ENCODE peak calls at places on chromosome 12, in ten cellular contexts. F is NCI-H1417 treated with DMSO at 0.1 percent for 48 hours; C is stimulated activated CD8-positive, alpha-beta memory T cell treated with anti-CD3 and anti-CD28 coated beads, Interleukin-7, amount 100 ng/mL, for 24 hours; V is gastrocnemius medialis; E is activated CD4-positive, alpha-beta T cell treated with anti-CD3 and anti-CD28 coated beads for 1 hour; P is pulmonary artery endothelial cell; G is stimulated activated CD4-positive, alpha-beta T cell treated with anti-CD3 and anti-CD28 coated beads, TNF-alpha, amount 100 ng/mL, for 48 hours; Q is cardiac fibroblast; Y is AG04450; S is MCF 10A. J is an unnamed sample.

GRCh38 chr12:128025856-128026255 is 241.1 kb upstream of the TMEM132C start:
- DNase-seq in F (no peak), C (no peak), V (no peak), E (no peak), P (no peak), G (no peak), Q (no peak), Y (no peak), S (no peak), J (no peak)

GRCh38 chr12:67854351-67854750 is 134.9 kb upstream of the IFNG-AS1 start:
- DNase-seq in F (no peak), C (no peak), V (no peak), E (no peak), P (no peak), G (no peak), Q (no peak), Y (no peak), S (no peak), J (no peak)

GRCh38 chr12:132622437-132623071 is 4.0 kb downstream of the P2RX2 start:
- DNase-seq in F (no peak), C (no peak), V (no peak), E (no peak), P (no peak), G (no peak), Q (peak; percentile 77), Y (peak; percentile 82), S (no peak), J (peak; percentile 79)

GRCh38 chr12:29163146-29163545 is 14.1 kb downstream of the FAR2 start:
- DNase-seq in F (no peak), C (no peak), V (no peak), E (no peak), P (no peak), G (no peak), Q (no peak), Y (no peak), S (no peak), J (no peak)

GRCh38 chr12:2075558-2076195 is 22.9 kb downstream of the CACNA1C start:
- DNase-seq in F (no peak), C (no peak), V (no peak), E (no peak), P (no peak), G (no peak), Q (no peak), Y (no peak), S (no peak), J (no peak)

GRCh38 chr12:46084666-46085631 is 94.6 kb upstream of the SCAF11 start:
- DNase-seq in F (no peak), C (no peak), V (no peak), E (no peak), P (no peak), G (no peak), Q (no peak), Y (no peak), S (no peak), J (no peak)

GRCh38 chr12:46174061-46174662 is 94.7 kb downstream of the SLC38A1 start:
- DNase-seq in F (no peak), C (no peak), V (no peak), E (no peak), P (no peak), G (no peak), Q (no peak), Y (no peak), S (no peak), J (no peak)

GRCh38 chr12:28024231-28024995 is 51.9 kb upstream of the PTHLH start:
- DNase-seq in F (no peak), C (no peak), V (no peak), E (no peak), P (peak; percentile 13), G (no peak), Q (peak; percentile 89), Y (peak; percentile 36), S (no peak), J (no peak)

GRCh38 chr12:56776654-56777053 is 13.5 kb downstream of the HSD17B6 start:
- DNase-seq in F (no peak), C (no peak), V (no peak), E (no peak), P (no peak), G (no peak), Q (no peak), Y (no peak), S (no peak), J (no peak)

GRCh38 chr12:48979602-48980388 is 1.7 kb downstream of the WNT1 start:
- DNase-seq in F (no peak), C (no peak), V (no peak), E (no peak), P (no peak), G (no peak), Q (no peak), Y (no peak), S (no peak), J (no peak)

GRCh38 chr12:57096099-57096572 is 7.2 kb downstream of the NAB2 start:
- DNase-seq in F (no peak), C (no peak), V (no peak), E (no peak), P (no peak), G (no peak), Q (no peak), Y (no peak), S (peak; percentile 95), J (peak; percentile 45)

GRCh38 chr12:42824327-42824726 is 234.8 kb upstream of the PRICKLE1 start:
- DNase-seq in F (no peak), C (no peak), V (no peak), E (no peak), P (no peak), G (no peak), Q (no peak), Y (no peak), S (no peak), J (no peak)

GRCh38 chr12:68812553-68813241 is 4.7 kb downstream of the MDM2 start:
- DNase-seq in F (no peak), C (no peak), V (no peak), E (no peak), P (no peak), G (no peak), Q (no peak), Y (no peak), S (no peak), J (no peak)

GRCh38 chr12:106954462-106955376 is 988 bp upstream of the TMEM263 start:
- DNase-seq in F (no peak), C (peak; percentile 6), V (peak; percentile 6), E (no peak), P (no peak), G (no peak), Q (no peak), Y (no peak), S (no peak), J (peak; percentile 53)

GRCh38 chr12:12925383-12925782 is 26.6 kb downstream of the GPRC5D start:
- DNase-seq in F (no peak), C (no peak), V (no peak), E (no peak), P (no peak), G (no peak), Q (no peak), Y (no peak), S (no peak), J (no peak)

GRCh38 chr12:95646781-95647184 is 95.5 kb upstream of the USP44 start:
- DNase-seq in F (no peak), C (no peak), V (no peak), E (no peak), P (no peak), G (no peak), Q (peak; percentile 78), Y (peak; percentile 66), S (no peak), J (peak; percentile 6)

GRCh38 chr12:129325566-129325965 is 472.3 kb downstream of the GLT1D1 start:
- DNase-seq in F (no peak), C (no peak), V (no peak), E (no peak), P (no peak), G (no peak), Q (no peak), Y (no peak), S (no peak), J (no peak)

GRCh38 chr12:49763006-49763591 is 21.7 kb downstream of the TMBIM6 start:
- DNase-seq in F (no peak), C (peak; percentile 63), V (peak; percentile 29), E (peak; percentile 61), P (peak; percentile 52), G (peak; percentile 68), Q (peak; percentile 70), Y (no peak), S (peak; percentile 57), J (peak; percentile 29)

GRCh38 chr12:21296751-21297406 is 37.8 kb downstream of the SLCO1A2 start:
- DNase-seq in F (no peak), C (no peak), V (no peak), E (no peak), P (no peak), G (no peak), Q (peak; percentile 44), Y (no peak), S (peak; percentile 26), J (no peak)

GRCh38 chr12:42617622-42618021 is 28.1 kb upstream of the PRICKLE1 start:
- DNase-seq in F (no peak), C (no peak), V (no peak), E (no peak), P (no peak), G (no peak), Q (peak; percentile 22), Y (no peak), S (peak; percentile 11), J (no peak)

GRCh38 chr12:52260351-52261210 is 13.9 kb upstream of the KRT86 start:
- DNase-seq in F (no peak), C (no peak), V (no peak), E (no peak), P (no peak), G (no peak), Q (no peak), Y (peak; percentile 47), S (peak; percentile 53), J (no peak)

GRCh38 chr12:57031228-57031670 is 14.9 kb upstream of the TAC3 start:
- DNase-seq in F (peak; percentile 39), C (no peak), V (no peak), E (no peak), P (no peak), G (no peak), Q (no peak), Y (no peak), S (peak; percentile 81), J (no peak)

GRCh38 chr12:87618199-87618598 is 411.0 kb downstream of the C12orf50 start:
- DNase-seq in F (no peak), C (no peak), V (no peak), E (no peak), P (no peak), G (no peak), Q (peak; percentile 9), Y (no peak), S (peak; percentile 51), J (no peak)

GRCh38 chr12:16037533-16037932 is 126.4 kb downstream of the DERA start:
- DNase-seq in F (no peak), C (no peak), V (no peak), E (no peak), P (no peak), G (no peak), Q (no peak), Y (no peak), S (no peak), J (no peak)

GRCh38 chr12:92951006-92951405 is 21.9 kb upstream of the EEA1 start:
- DNase-seq in F (no peak), C (no peak), V (no peak), E (no peak), P (no peak), G (no peak), Q (no peak), Y (no peak), S (no peak), J (no peak)

GRCh38 chr12:51832708-51833107 is 15.8 kb downstream of the FIGNL2 start:
- DNase-seq in F (no peak), C (no peak), V (no peak), E (no peak), P (no peak), G (no peak), Q (no peak), Y (no peak), S (no peak), J (no peak)

GRCh38 chr12:106078358-106079025 is 60.3 kb downstream of the NUAK1 start:
- DNase-seq in F (no peak), C (no peak), V (peak; percentile 80), E (no peak), P (no peak), G (no peak), Q (peak; percentile 67), Y (no peak), S (peak; percentile 78), J (peak; percentile 94)

GRCh38 chr12:62966990-62967506 is 32.1 kb upstream of the PPM1H start:
- DNase-seq in F (no peak), C (no peak), V (no peak), E (no peak), P (no peak), G (no peak), Q (no peak), Y (no peak), S (no peak), J (no peak)